ENCODE peak calls at places on chromosomes 7 and 10, in four cellular contexts. V, P, Q and O are unnamed samples.

GRCh38 chr10:62689712-62690111 is 114.8 kb upstream of the ADO start:
- DNase-seq in V (no peak), P (no peak), Q (no peak), O (peak)

GRCh38 chr7:77393261-77393660 is 22.9 kb downstream of the GSAP start:
- DNase-seq in V (peak), P (no peak), Q (no peak), O (no peak)

GRCh38 chr7:92653136-92653535 is 62.9 kb upstream of the FAM133B start:
- DNase-seq in V (no peak), P (no peak), Q (no peak), O (no peak)

GRCh38 chr10:28785018-28785417 is 107.7 kb downstream of the BAMBI start:
- DNase-seq in V (no peak), P (no peak), Q (no peak), O (no peak)

GRCh38 chr7:81810448-81811155 is 40.8 kb upstream of the HGF start:
- DNase-seq in V (no peak), P (no peak), Q (no peak), O (peak)

GRCh38 chr7:41085244-41085643 is 617.6 kb downstream of the INHBA start:
- DNase-seq in V (no peak), P (no peak), Q (no peak), O (no peak)

GRCh38 chr10:17872191-17873091 is 63.3 kb downstream of the MRC1 start:
- DNase-seq in V (peak), P (no peak), Q (no peak), O (peak)

GRCh38 chr7:157791666-157792065 is 454.9 kb downstream of the DNAJB6 start:
- DNase-seq in V (no peak), P (no peak), Q (no peak), O (no peak)

GRCh38 chr7:117007285-117007684 is 54.0 kb downstream of the ST7 start:
- DNase-seq in V (no peak), P (no peak), Q (no peak), O (no peak)

GRCh38 chr10:58052772-58053171 is 214.9 kb downstream of the IPMK start:
- DNase-seq in V (no peak), P (no peak), Q (no peak), O (no peak)

GRCh38 chr10:77611670-77612069 is 25.9 kb downstream of the KCNMA1 start:
- DNase-seq in V (no peak), P (no peak), Q (no peak), O (no peak)